ENCODE peak calls at places on chromosomes 2 and 18, in six cellular contexts. W is heart left ventricle, K is colonic mucosa, J is heart right ventricle, B is A673, O is tibial nerve. C is an unnamed sample.
A peak's percentile ranks its signal among the peaks of the same experiment; 100 is the strongest.

GRCh38 chr2:174846941-174847938 is 83.0 kb upstream of the CHRNA1 start:
- DNase-seq in W (no peak), K (no peak), J (peak; percentile 30), B (peak; percentile 63), O (no peak), C (no peak)

GRCh38 chr18:59515147-59515546 is 156.1 kb upstream of the LMAN1 start:
- DNase-seq in W (no peak), K (no peak), J (no peak), B (no peak), O (no peak), C (no peak)

GRCh38 chr2:43225093-43225787 is 1.2 kb downstream of the ZFP36L2 start:
- DNase-seq in W (peak; percentile 85), K (peak; percentile 51), J (peak; percentile 47), B (peak; percentile 48), O (peak; percentile 50), C (no peak)

GRCh38 chr2:147855977-147856376 is 11.1 kb downstream of the ACVR2A start:
- DNase-seq in W (no peak), K (no peak), J (no peak), B (no peak), O (no peak), C (no peak)

GRCh38 chr2:128467321-128467901 is 148.7 kb upstream of the HS6ST1 start:
- DNase-seq in W (no peak), K (peak; percentile 15), J (peak; percentile 74), B (no peak), O (no peak), C (no peak)

GRCh38 chr2:187345338-187345737 is 102.7 kb downstream of the CALCRL start:
- DNase-seq in W (no peak), K (no peak), J (no peak), B (no peak), O (no peak), C (no peak)

GRCh38 chr18:47912343-47912742 is 18.1 kb downstream of the SMAD2 start:
- DNase-seq in W (no peak), K (no peak), J (no peak), B (no peak), O (no peak), C (peak; percentile 30)

GRCh38 chr2:59413751-59414570 is 1139.5 kb downstream of the BCL11A start:
- DNase-seq in W (no peak), K (no peak), J (no peak), B (no peak), O (no peak), C (no peak)

GRCh38 chr2:216559625-216560156 is 61.0 kb downstream of the RPL37A start:
- DNase-seq in W (no peak), K (no peak), J (no peak), B (no peak), O (no peak), C (no peak)

GRCh38 chr2:57160976-57161375 is 885.6 kb upstream of the VRK2 start:
- DNase-seq in W (no peak), K (no peak), J (no peak), B (no peak), O (no peak), C (no peak)

GRCh38 chr2:160429248-160430000 is 64.2 kb downstream of the RBMS1 start:
- DNase-seq in W (no peak), K (no peak), J (no peak), B (peak; percentile 87), O (no peak), C (no peak)

GRCh38 chr2:71006955-71007799 is 12.5 kb upstream of the TEX261 start:
- DNase-seq in W (no peak), K (no peak), J (no peak), B (no peak), O (no peak), C (no peak)

GRCh38 chr18:9731380-9731779 is 23.3 kb downstream of the RAB31 start:
- DNase-seq in W (no peak), K (no peak), J (no peak), B (no peak), O (no peak), C (no peak)

GRCh38 chr2:96116424-96116878 is at the start of gene ADRA2B:
- DNase-seq in W (peak; percentile 86), K (peak; percentile 88), J (peak; percentile 68), B (peak; percentile 60), O (no peak), C (no peak)

GRCh38 chr2:6602471-6602870 is 263.2 kb downstream of the CMPK2 start:
- DNase-seq in W (no peak), K (no peak), J (no peak), B (no peak), O (no peak), C (no peak)

GRCh38 chr18:40055262-40055661 is 1899.8 kb upstream of the PIK3C3 start:
- DNase-seq in W (no peak), K (no peak), J (no peak), B (no peak), O (no peak), C (no peak)

DNA sequence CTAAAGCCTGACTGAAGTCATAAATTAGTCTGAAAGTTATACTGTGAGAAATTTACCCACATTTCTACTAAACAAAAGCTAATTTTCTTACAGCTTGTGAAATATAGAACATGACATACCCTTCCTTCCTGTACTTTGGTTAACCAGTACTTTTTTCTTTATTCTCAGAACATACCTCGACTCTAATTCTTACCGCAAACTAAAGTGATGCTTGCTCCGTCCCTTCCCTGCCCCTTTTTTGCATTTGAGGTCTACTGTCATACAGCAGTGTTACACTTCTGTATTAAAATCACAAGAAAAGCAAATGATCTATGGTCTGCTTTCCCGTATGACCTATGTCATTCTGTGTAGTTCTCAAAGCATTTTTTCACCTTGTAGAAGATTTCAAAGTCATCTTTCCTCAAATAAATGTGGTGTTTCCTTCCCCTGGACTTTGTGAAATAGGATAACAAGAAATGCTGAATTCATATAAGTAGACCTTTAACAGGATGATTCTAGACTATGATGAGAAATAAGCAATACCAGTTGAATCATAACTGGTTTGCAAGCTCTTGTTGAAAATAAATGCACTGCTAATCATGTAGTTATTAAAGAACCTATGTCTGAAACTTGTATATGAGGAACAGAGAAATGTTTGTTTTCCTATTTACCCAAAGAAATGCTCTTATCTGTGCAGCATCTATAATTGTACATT is 30.4 kb downstream of the CYTIP start:
- DNase-seq in W (no peak), K (no peak), J (no peak), B (no peak), O (no peak), C (no peak)
- H3K27ac ChIP-seq in W (no peak overlapping the region), K (peak overlapping the region; percentile 41), J (no peak overlapping the region), B (no peak overlapping the region), O (no peak overlapping the region), C (no peak overlapping the region)

GRCh38 chr2:196167666-196168065 is 3.7 kb downstream of the STK17B start:
- DNase-seq in W (no peak), K (no peak), J (no peak), B (no peak), O (no peak), C (no peak)
- H3K4me3 ChIP-seq in W (peak overlapping the region; percentile 98), K (peak overlapping the region; percentile 2), J (peak overlapping the region; percentile 90), B (no peak overlapping the region), O (no peak overlapping the region), C (no peak overlapping the region)

GRCh38 chr2:33380661-33381183 is 95.7 kb upstream of the RASGRP3 start:
- DNase-seq in W (no peak), K (no peak), J (no peak), B (no peak), O (no peak), C (no peak)

GRCh38 chr2:33377048-33377447 is 99.4 kb upstream of the RASGRP3 start:
- DNase-seq in W (no peak), K (no peak), J (peak; percentile 13), B (no peak), O (peak; percentile 55), C (no peak)

GRCh38 chr2:33378551-33379220 is 97.8 kb upstream of the RASGRP3 start:
- DNase-seq in W (no peak), K (no peak), J (no peak), B (peak; percentile 7), O (no peak), C (no peak)

GRCh38 chr2:33383838-33384237 is 92.6 kb upstream of the RASGRP3 start:
- DNase-seq in W (no peak), K (no peak), J (no peak), B (no peak), O (no peak), C (no peak)

DNA sequence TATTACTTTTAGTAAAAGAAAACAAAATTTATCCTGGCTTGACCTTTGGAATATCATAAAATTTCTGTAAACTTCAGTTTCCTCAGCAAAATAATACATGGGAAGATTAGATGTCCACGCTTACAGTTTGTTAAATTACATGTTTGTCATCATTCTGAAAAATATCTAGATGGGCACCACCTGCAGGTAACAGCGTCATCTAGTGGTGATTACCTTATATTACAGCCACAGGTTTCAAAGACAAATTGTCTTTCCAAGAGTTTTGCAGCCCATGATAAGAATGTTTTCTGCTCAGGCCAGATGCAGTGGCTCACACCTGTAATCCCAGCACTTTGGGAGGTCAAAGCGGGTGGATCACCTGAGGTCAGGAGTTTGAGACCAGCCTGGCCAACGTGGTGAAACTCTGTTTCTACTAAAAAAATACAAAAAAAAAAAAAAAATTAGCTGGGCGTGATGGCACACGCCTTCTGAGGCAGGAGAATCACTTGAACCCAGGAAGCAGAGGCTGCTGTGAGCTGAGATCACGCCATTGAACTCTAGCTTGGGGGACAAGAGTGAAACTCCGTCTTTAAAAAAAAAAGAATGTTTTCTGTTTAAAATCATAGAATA is 96.3 kb upstream of the RASGRP3 start:
- DNase-seq in W (no peak), K (no peak), J (no peak), B (no peak), O (no peak), C (no peak)
- H3K27ac ChIP-seq in W (no peak overlapping the region), K (no peak overlapping the region), J (no peak overlapping the region), B (no peak overlapping the region), O (peak overlapping the region; percentile 13), C (no peak overlapping the region)

DNA sequence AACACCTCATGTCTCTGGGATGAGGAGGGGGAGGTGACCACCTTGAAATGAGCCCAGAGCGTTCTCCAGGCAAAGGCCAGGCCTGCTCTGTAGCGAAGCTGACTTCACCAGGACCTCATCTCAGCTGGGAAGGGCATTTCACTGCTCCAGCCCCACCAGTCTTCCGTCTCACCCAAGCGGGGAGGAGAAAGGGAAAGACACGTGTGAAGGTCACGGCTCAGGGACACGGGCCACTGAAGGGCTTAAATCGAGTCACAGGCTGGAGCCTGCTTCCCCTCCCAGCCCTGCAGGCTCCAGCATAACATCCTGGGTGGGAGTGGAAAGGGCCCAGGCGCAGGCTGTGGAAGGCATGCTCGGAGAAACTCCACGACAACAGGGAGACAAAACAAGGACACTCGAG is 18.1 kb downstream of the THAP4 start:
- DNase-seq in W (no peak), K (no peak), J (no peak), B (no peak), O (no peak), C (no peak)
- H3K4me3 ChIP-seq in W (no peak overlapping the region), K (no peak overlapping the region), J (no peak overlapping the region), B (no peak overlapping the region), O (no peak overlapping the region), C (no peak overlapping the region)

DNA sequence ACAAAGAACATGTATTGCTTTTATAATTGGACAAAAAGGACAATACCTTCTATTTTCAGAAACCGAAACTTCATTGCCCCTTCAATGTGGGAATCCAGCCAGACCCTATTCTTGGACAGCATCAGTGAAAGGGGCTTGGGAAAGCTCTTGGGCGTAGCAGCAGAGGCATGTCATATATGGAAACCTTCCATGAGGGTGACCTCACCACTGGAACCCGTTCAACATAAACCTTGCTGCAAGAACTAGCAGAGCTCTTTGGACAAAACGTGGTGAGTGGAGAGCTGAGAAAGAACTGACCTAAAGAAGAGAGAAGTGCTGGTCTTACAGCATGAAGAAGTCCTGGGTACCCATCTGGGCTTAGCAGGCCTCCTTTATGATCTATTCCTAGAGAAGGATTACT is 22.7 kb upstream of the ACTG2 start:
- DNase-seq in W (no peak), K (peak; percentile 50), J (peak; percentile 90), B (no peak), O (peak; percentile 71), C (no peak)
- H3K27ac ChIP-seq in W (peak overlapping the region; percentile 59), K (no peak overlapping the region), J (peak overlapping the region; percentile 7), B (no peak overlapping the region), O (peak overlapping the region; percentile 82), C (no peak overlapping the region)

C was measured in dorsolateral prefrontal cortex.